ENCODE peak calls at places on chromosomes 3 and 15, in four cellular contexts. Y is ascending aorta, V is lower leg skin, R is cardiac muscle cell. O is an unnamed sample.

GRCh38 chr3:42936157-42936981 is 30.4 kb downstream of the ZNF662 start:
- DNase-seq in Y (peak), V (peak), R (peak), O (no peak)

GRCh38 chr3:128859573-128860154 is 19.8 kb upstream of the ACAD9 start:
- DNase-seq in Y (no peak), V (no peak), R (peak), O (no peak)

GRCh38 chr3:40120816-40121215 is 188.7 kb upstream of the EIF1B start:
- DNase-seq in Y (no peak), V (no peak), R (peak), O (no peak)

GRCh38 chr15:29968099-29968892 is 114.5 kb upstream of the GOLGA8J start:
- DNase-seq in Y (no peak), V (no peak), R (no peak), O (no peak)

GRCh38 chr3:152309031-152309430 is 40.3 kb downstream of the MBNL1 start:
- DNase-seq in Y (no peak), V (no peak), R (no peak), O (no peak)

GRCh38 chr3:42979044-42979962 is at the start of gene GASK1A:
- DNase-seq in Y (peak), V (peak), R (peak), O (no peak)

GRCh38 chr3:191412764-191413163 is 48.2 kb upstream of the PYDC2 start:
- DNase-seq in Y (no peak), V (no peak), R (peak), O (no peak)

GRCh38 chr3:36631549-36631948 is 132.8 kb downstream of the DCLK3 start:
- DNase-seq in Y (no peak), V (no peak), R (no peak), O (no peak)

GRCh38 chr3:42667523-42668402 is 14.3 kb downstream of the ZBTB47 start:
- DNase-seq in Y (peak), V (peak), R (no peak), O (peak)

GRCh38 chr3:50372349-50372748 is 13.0 kb upstream of the TMEM115 start:
- DNase-seq in Y (no peak), V (no peak), R (peak), O (no peak)

GRCh38 chr3:76965122-76965725 is 74.7 kb upstream of the ROBO2 start:
- DNase-seq in Y (no peak), V (no peak), R (no peak), O (no peak)

GRCh38 chr15:51356147-51356546 is 14.7 kb downstream of the GLDN start:
- DNase-seq in Y (no peak), V (no peak), R (no peak), O (no peak)

GRCh38 chr15:38069506-38069905 is 135.1 kb downstream of the TMCO5A start:
- DNase-seq in Y (peak), V (peak), R (peak), O (no peak)

GRCh38 chr3:50241163-50241562 is 5.2 kb downstream of the GNAI2 start:
- DNase-seq in Y (no peak), V (no peak), R (no peak), O (no peak)

GRCh38 chr15:81023483-81024264 is 23.0 kb downstream of the TLNRD1 start:
- DNase-seq in Y (peak), V (peak), R (peak), O (no peak)

GRCh38 chr3:161770532-161771386 is 274.2 kb downstream of the OTOL1 start:
- DNase-seq in Y (no peak), V (no peak), R (no peak), O (no peak)

GRCh38 chr3:117201906-117202305 is 492.3 kb downstream of the TUSC7 start:
- DNase-seq in Y (no peak), V (no peak), R (no peak), O (no peak)

GRCh38 chr15:66673410-66674322 is 28.4 kb upstream of the SMAD6 start:
- DNase-seq in Y (no peak), V (no peak), R (peak), O (no peak)

GRCh38 chr3:128906804-128907525 is 27.5 kb downstream of the ACAD9 start:
- DNase-seq in Y (peak), V (peak), R (no peak), O (no peak)

GRCh38 chr15:40942865-40943264 is 10.4 kb upstream of the CHAC1 start:
- DNase-seq in Y (no peak), V (no peak), R (no peak), O (no peak)

GRCh38 chr3:35183915-35184675 is 455.2 kb upstream of the ARPP21 start:
- DNase-seq in Y (no peak), V (no peak), R (peak), O (no peak)

GRCh38 chr3:135172191-135172869 is 377.3 kb downstream of the EPHB1 start:
- DNase-seq in Y (no peak), V (no peak), R (no peak), O (no peak)

GRCh38 chr3:147410518-147411234 is 1.5 kb downstream of the ZIC1 start:
- DNase-seq in Y (no peak), V (peak), R (peak), O (no peak)

GRCh38 chr3:11635671-11636371 is 7.9 kb downstream of the VGLL4 start:
- DNase-seq in Y (no peak), V (no peak), R (no peak), O (no peak)

GRCh38 chr3:187291001-187291511 is 481 bp downstream of the MASP1 start:
- DNase-seq in Y (no peak), V (no peak), R (peak), O (no peak)

GRCh38 chr15:66293419-66294156 is at the start of gene DIS3L:
- DNase-seq in Y (peak), V (peak), R (peak), O (no peak)

GRCh38 chr15:45185903-45186770 is 1.6 kb downstream of the SHF start:
- DNase-seq in Y (no peak), V (peak), R (no peak), O (no peak)

GRCh38 chr3:108085821-108086350 is 4.9 kb downstream of the CD47 start:
- DNase-seq in Y (no peak), V (no peak), R (peak), O (no peak)

GRCh38 chr15:27167738-27168137 is 196.8 kb downstream of the GABRG3 start:
- DNase-seq in Y (no peak), V (no peak), R (no peak), O (no peak)

GRCh38 chr15:88744548-88745020 is 58.7 kb upstream of the ACAN start:
- DNase-seq in Y (no peak), V (no peak), R (peak), O (no peak)

GRCh38 chr3:55894605-55895004 is 407.5 kb upstream of the WNT5A start:
- DNase-seq in Y (no peak), V (no peak), R (no peak), O (no peak)

GRCh38 chr15:63967616-63968015 is 78.7 kb downstream of the DAPK2 start:
- DNase-seq in Y (no peak), V (peak), R (no peak), O (no peak)

GRCh38 chr3:133824961-133825485 is 19.4 kb downstream of the SRPRB start:
- DNase-seq in Y (no peak), V (no peak), R (no peak), O (no peak)

GRCh38 chr3:133820889-133821675 is 15.5 kb downstream of the SRPRB start:
- DNase-seq in Y (no peak), V (no peak), R (no peak), O (no peak)

GRCh38 chr3:133820129-133820528 is 14.5 kb downstream of the SRPRB start:
- DNase-seq in Y (no peak), V (no peak), R (no peak), O (no peak)

GRCh38 chr3:133825969-133826727 is 20.5 kb downstream of the SRPRB start:
- DNase-seq in Y (no peak), V (no peak), R (no peak), O (no peak)

DNA sequence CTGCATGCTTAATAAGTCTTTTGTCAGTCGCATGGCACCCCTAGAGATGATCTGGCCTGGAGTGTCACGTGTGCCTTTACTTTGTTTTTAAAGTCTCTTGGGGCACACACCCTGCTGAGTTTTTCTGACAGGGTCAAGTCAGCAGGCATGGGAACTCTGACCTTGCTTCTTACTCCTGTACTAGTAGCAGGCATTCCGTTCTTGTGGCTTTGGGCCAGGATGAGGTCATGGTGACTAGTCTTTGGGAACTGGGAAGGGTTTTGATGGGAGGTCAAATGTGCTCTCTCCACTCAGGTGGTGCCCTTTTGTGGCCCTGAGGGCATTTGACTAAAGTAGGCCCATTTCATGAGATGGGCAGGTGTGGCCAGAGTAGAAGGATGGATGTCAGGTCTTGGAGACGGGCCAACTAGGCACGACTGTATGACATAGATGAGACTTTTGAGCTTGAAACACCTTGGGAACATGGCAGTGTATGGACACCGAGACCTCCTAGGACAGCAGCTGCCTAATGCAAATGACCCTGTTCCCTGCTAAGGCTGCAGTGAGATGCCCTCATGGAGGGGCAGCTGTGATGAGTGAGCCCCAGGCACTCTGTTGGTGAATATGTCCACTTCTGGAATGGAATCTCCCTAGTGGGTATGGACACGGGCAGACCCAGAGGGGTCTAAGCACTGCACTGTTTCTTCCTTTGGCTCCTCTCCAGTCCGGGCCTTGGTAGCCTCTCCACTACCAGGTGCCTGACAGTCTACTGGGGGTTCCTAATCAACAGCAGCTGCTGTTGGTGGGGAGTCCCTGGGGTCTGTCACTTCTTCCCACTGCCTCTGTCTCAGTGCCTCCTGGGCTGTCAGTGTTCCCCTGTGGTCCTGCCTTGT is 16.4 kb downstream of the SRPRB start:
- DNase-seq in Y (peak), V (no peak), R (peak), O (peak)
- TF ChIP-seq CTCF in Y (peak), V (no peak), R (no peak), O (no peak)

DNA sequence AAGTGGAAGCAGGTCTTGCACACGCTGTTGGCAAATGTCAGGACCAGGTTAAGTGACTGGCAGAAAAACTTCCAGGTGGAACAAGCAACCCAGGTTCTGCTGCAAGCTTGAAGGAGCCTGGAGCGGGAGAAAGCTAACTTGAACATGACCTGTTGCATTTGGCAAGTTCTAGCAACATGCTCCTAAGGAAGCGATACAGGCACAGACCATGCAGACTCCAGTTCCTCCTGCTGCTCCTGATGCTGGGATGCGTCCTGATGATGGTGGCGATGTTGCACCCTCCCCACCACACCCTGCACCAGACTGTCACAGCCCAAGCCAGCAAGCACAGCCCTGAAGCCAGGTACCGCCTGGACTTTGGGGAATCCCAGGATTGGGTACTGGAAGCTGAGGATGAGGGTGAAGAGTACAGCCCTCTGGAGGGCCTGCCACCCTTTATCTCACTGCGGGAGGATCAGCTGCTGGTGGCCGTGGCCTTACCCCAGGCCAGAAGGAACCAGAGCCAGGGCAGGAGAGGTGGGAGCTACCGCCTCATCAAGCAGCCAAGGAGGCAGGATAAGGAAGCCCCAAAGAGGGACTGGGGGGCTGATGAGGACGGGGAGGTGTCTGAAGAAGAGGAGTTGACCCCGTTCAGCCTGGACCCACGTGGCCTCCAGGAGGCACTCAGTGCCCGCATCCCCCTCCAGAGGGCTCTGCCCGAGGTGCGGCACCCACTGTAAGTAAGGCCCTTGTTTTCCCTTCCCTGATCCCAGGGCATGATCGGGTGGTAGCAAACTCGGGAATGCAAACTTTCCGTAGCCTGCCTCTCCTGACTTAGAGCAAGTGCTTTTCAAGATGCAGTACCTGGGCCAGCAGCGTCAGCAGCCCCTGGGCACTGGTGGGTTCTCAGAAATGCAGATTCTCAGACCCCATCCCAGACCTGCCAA is 759 bp downstream of the GALNT15 start:
- DNase-seq in Y (no peak), V (peak), R (peak), O (no peak)
- TF ChIP-seq CTCF in Y (no peak), V (no peak), R (no peak), O (no peak)

DNA sequence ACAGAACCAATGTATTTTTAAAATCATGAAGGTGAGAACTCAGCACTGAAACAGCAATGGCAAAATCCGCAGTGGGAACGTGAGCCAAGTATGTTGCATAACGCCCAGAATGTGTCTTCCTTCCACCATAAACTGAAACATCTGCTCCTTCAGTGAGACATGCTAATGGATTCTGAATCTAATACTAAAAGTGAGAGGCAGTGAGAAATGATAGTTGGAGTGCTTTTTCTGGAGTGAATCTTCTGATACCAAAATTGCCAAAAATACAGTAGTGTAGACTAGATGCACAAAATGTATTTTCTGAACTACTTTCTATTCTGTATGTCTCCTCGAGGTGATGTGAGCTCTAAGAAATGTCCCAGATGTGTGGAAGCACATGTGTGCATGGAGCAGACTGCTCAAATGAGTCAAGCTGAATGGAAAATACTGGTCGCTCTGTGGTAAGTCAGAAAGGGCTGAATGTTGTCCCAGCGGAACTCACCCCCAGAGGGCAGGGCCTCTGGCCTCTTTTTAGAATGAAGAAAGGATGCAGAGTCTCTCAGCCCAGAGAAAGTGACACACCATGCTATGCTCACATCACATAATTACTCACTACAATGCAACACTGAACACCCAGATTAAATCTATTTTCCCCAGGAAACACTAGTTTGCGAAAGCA is 73.0 kb downstream of the ATP10A start:
- DNase-seq in Y (peak), V (peak), R (peak), O (peak)
- TF ChIP-seq CTCF in Y (no peak), V (no peak), R (no peak), O (no peak)

DNA sequence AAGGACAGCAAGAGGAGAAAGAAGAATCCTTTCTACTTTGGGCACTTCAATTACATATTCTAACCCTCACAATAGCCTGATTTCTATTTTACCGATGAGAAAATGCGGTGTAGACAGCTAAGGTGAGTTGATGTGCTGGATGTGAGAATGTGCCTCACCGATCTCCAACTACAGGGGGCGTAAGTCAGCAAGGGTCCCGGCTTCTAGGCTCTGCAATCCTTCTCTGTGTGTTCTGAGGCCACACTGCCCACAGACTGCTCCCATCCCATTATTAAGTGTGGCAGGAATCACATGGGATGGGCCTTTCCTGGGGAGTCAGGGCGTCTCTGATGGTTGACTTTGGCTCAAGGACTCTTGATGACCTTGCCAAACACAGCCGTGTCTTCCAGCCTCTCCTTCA is 23.6 kb upstream of the RPL35A start:
- DNase-seq in Y (no peak), V (peak), R (no peak), O (no peak)
- TF ChIP-seq CTCF in Y (no peak), V (no peak), R (peak), O (no peak)

GRCh38 chr3:54537506-54537905 is 390.4 kb downstream of the LRTM1 start:
- DNase-seq in Y (no peak), V (no peak), R (no peak), O (no peak)

GRCh38 chr3:54535619-54536018 is 392.2 kb downstream of the LRTM1 start:
- DNase-seq in Y (no peak), V (no peak), R (no peak), O (no peak)

GRCh38 chr3:54541369-54541768 is 386.5 kb downstream of the LRTM1 start:
- DNase-seq in Y (no peak), V (no peak), R (no peak), O (no peak)

GRCh38 chr3:54536450-54536849 is 391.4 kb downstream of the LRTM1 start:
- DNase-seq in Y (no peak), V (no peak), R (no peak), O (no peak)

DNA sequence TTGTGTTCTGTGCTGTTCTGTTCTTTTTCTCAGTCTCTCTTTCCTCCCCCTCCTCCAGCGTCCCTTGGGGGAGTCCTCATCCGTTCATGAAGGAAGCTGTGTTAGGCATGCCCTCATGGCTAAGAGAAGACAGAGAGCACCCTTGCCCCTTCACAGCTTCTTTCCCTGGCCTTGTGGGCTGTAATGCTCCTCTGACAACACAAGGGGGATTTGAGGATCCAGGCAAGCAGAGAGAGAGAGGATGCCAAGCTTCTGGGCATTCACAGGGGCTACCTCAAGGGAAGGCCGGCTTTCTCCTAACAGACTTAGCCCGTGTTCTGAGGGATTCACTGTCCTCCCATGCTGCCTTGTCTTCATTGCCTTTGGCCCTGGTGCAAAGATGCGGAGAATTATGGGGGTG is 389.5 kb downstream of the LRTM1 start:
- DNase-seq in Y (no peak), V (no peak), R (no peak), O (no peak)
- TF ChIP-seq CTCF in Y (no peak), V (no peak), R (no peak), O (no peak)

GRCh38 chr15:95919460-95919859 is 411.0 kb upstream of the NR2F2 start:
- DNase-seq in Y (no peak), V (no peak), R (no peak), O (no peak)

GRCh38 chr15:95912728-95913127 is 417.8 kb upstream of the NR2F2 start:
- DNase-seq in Y (no peak), V (no peak), R (no peak), O (no peak)

GRCh38 chr15:95918525-95918924 is 412.0 kb upstream of the NR2F2 start:
- DNase-seq in Y (no peak), V (no peak), R (no peak), O (no peak)

GRCh38 chr15:95912280-95912625 is 418.2 kb upstream of the NR2F2 start:
- DNase-seq in Y (no peak), V (no peak), R (no peak), O (no peak)

GRCh38 chr15:95916568-95916967 is 413.9 kb upstream of the NR2F2 start:
- DNase-seq in Y (no peak), V (no peak), R (no peak), O (no peak)
- TF ChIP-seq CTCF in Y (no peak), V (no peak), R (no peak), O (no peak)

GRCh38 chr3:133457465-133458067 is 57.7 kb downstream of the BFSP2 start:
- DNase-seq in Y (no peak), V (no peak), R (peak), O (no peak)
- TF ChIP-seq CTCF in Y (no peak), V (no peak), R (peak), O (no peak)